ENCODE peak calls at places on chromosomes 2 and 18, in six cellular contexts. O is tibial artery, X is HFF-Myc, G is sigmoid colon, J is MCF 10A, F is choroid plexus epithelial cell. S is an unnamed sample.

GRCh38 chr2:62661263-62661635 is 44.3 kb upstream of the EHBP1 start:
- DNase-seq in O (no peak), X (no peak), G (no peak), J (no peak), F (peak), S (no peak)

GRCh38 chr2:95344656-95345055 is 47.5 kb downstream of the KCNIP3 start:
- DNase-seq in O (peak), X (no peak), G (peak), J (no peak), F (no peak), S (no peak)

GRCh38 chr18:48923746-48924580 is 26.8 kb downstream of the SMAD7 start:
- DNase-seq in O (no peak), X (no peak), G (no peak), J (no peak), F (peak), S (no peak)

GRCh38 chr18:63878982-63879381 is 8.5 kb upstream of the SERPINB2 start:
- DNase-seq in O (no peak), X (no peak), G (no peak), J (no peak), F (no peak), S (no peak)

GRCh38 chr2:223613017-223613950 is 11.1 kb upstream of the SCG2 start:
- DNase-seq in O (peak), X (peak), G (peak), J (peak), F (peak), S (peak)

GRCh38 chr2:10019174-10019971 is 24.0 kb upstream of the KLF11 start:
- DNase-seq in O (no peak), X (no peak), G (no peak), J (peak), F (no peak), S (no peak)

GRCh38 chr2:217918220-217919024 is 84.4 kb downstream of the TNS1 start:
- DNase-seq in O (peak), X (no peak), G (peak), J (no peak), F (peak), S (no peak)

GRCh38 chr18:44458777-44459176 is 221.9 kb upstream of the SETBP1 start:
- DNase-seq in O (no peak), X (peak), G (no peak), J (peak), F (peak), S (no peak)

GRCh38 chr2:81078102-81078501 is 773.5 kb upstream of the LRRTM1 start:
- DNase-seq in O (no peak), X (no peak), G (no peak), J (no peak), F (no peak), S (no peak)

GRCh38 chr2:215507126-215507525 is 71.3 kb upstream of the FN1 start:
- DNase-seq in O (no peak), X (no peak), G (no peak), J (no peak), F (no peak), S (no peak)

GRCh38 chr2:54546925-54547324 is 90.8 kb downstream of the SPTBN1 start:
- DNase-seq in O (no peak), X (no peak), G (no peak), J (no peak), F (no peak), S (no peak)

GRCh38 chr2:189300917-189301316 is 121.4 kb upstream of the COL5A2 start:
- DNase-seq in O (no peak), X (no peak), G (no peak), J (no peak), F (no peak), S (no peak)

GRCh38 chr2:241134711-241135110 is 14.6 kb downstream of the PASK start:
- DNase-seq in O (no peak), X (no peak), G (peak), J (no peak), F (no peak), S (no peak)

GRCh38 chr2:20422679-20423271 is 24.1 kb upstream of the RHOB start:
- DNase-seq in O (no peak), X (no peak), G (peak), J (peak), F (peak), S (no peak)
- TF ChIP-seq CTCF in O (no peak), X (peak), G (no peak), J (peak), F (peak), S (no peak)

GRCh38 chr2:107380912-107381311 is 445.8 kb upstream of the RGPD4 start:
- DNase-seq in O (no peak), X (no peak), G (no peak), J (no peak), F (no peak), S (no peak)
- TF ChIP-seq CTCF in O (no peak), X (no peak), G (no peak), J (no peak), F (no peak), S (no peak)

GRCh38 chr2:85131116-85131515 is 2.1 kb upstream of the TCF7L1 start:
- DNase-seq in O (no peak), X (no peak), G (no peak), J (peak), F (peak), S (no peak)
- TF ChIP-seq CTCF in O (peak), X (peak), G (peak), J (no peak), F (peak), S (peak)

DNA sequence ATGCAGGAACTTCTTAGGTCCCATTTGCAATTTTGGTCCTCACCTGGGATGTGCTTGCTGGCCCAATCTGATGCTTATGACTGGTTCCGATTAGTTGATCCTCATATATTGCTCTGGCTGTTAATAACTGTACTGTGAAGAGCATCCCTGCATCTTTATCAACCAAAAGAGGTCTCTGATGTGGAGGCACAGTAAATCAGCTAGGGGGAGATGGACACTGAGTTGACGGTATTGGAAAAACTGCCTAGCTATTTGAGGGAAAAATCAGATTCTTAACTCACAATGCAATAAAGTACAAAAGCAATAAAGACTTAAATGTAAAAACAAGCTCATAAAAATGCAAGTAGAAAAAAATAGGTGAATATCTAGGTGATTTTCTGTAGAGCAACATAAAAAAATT is 188.0 kb upstream of the TCF4 start:
- DNase-seq in O (no peak), X (no peak), G (no peak), J (no peak), F (no peak), S (no peak)
- TF ChIP-seq CTCF in O (no peak), X (no peak), G (no peak), J (no peak), F (peak), S (no peak)

GRCh38 chr18:59725177-59725576 is 28.0 kb upstream of the CCBE1 start:
- DNase-seq in O (no peak), X (no peak), G (no peak), J (no peak), F (peak), S (no peak)

GRCh38 chr18:59733411-59733810 is 36.2 kb upstream of the CCBE1 start:
- DNase-seq in O (no peak), X (no peak), G (no peak), J (no peak), F (no peak), S (no peak)

GRCh38 chr18:59730896-59731295 is 33.7 kb upstream of the CCBE1 start:
- DNase-seq in O (no peak), X (no peak), G (no peak), J (no peak), F (no peak), S (no peak)

GRCh38 chr18:59735269-59735860 is 38.1 kb upstream of the CCBE1 start:
- DNase-seq in O (no peak), X (no peak), G (no peak), J (no peak), F (no peak), S (no peak)

DNA sequence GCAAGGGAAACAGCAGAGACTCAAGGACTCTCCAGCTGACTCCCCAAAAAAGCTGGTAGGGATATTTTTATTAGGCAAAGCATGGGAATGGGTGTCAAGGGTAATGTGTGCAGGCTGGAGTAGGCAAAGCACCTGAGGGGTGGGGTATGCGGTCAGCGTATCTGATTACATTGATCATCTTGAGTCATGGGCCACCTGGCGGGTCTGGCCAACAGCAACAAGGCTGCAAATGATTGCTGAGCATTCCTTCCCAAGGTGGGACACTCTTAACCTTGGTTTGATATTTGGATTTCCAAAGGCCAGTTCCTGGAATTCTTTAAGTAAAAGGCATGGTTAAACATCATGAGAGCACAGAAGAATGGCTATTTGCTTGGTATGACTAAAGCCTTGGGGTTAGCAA is 32.6 kb upstream of the CCBE1 start:
- DNase-seq in O (no peak), X (no peak), G (no peak), J (peak), F (no peak), S (no peak)
- TF ChIP-seq CTCF in O (no peak), X (no peak), G (no peak), J (no peak), F (no peak), S (no peak)

DNA sequence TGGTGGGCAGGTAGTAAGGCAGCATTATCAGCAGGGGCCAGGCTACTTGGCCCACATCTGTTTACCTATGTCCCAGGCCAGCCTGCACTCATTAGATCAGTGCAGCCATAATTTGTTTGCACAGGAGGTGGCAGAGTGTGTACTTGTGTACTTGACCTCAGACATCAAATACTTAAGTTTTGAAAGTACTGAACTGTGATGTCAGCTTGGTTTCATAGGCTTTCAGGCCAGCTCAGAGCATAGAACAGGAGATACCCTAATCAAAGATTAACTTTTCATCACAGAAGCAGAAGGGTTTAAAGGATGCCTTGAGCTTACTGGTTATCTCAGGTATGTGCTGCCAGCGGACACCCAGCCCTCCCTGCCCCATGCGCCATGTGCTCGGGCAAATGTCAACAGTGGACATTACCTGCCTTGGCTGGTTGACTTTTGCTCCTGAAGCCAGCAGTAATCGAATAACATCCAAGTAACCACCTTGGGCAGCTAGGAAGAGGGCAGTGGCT is 33.2 kb downstream of the ANKRD29 start:
- DNase-seq in O (no peak), X (no peak), G (no peak), J (no peak), F (no peak), S (no peak)
- TF ChIP-seq CTCF in O (no peak), X (no peak), G (no peak), J (no peak), F (no peak), S (no peak)

DNA sequence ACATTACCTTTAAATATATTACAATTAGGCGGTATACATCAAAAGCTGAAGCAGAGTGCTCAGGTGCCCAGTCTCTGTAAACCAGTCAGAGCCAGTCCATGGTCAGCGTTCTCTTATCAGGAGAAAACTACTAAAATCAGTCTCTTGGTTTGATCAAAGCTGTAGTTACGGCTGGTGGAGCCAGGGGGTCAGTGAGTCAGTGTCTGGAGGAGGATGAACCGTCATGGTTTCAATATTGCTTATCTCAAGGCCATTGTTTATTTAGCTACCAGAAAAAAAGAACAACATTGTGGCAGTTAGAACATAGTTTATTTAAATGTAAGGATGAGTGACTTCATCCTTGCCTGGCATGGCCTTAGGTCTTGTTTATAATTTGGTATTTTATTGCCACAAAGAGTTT is 71.3 kb upstream of the NYAP2 start:
- DNase-seq in O (no peak), X (no peak), G (no peak), J (peak), F (peak), S (no peak)
- TF ChIP-seq CTCF in O (no peak), X (no peak), G (no peak), J (no peak), F (peak), S (no peak)

GRCh38 chr2:231480781-231481180 is 16.5 kb upstream of the NCL start:
- DNase-seq in O (no peak), X (no peak), G (no peak), J (no peak), F (no peak), S (no peak)

GRCh38 chr2:231483398-231484329 is 19.4 kb upstream of the NCL start:
- DNase-seq in O (no peak), X (no peak), G (peak), J (no peak), F (peak), S (no peak)

GRCh38 chr2:231479455-231479854 is 15.2 kb upstream of the NCL start:
- DNase-seq in O (no peak), X (no peak), G (no peak), J (no peak), F (no peak), S (no peak)

GRCh38 chr2:231487197-231487596 is 22.9 kb upstream of the NCL start:
- DNase-seq in O (no peak), X (no peak), G (peak), J (no peak), F (no peak), S (no peak)

DNA sequence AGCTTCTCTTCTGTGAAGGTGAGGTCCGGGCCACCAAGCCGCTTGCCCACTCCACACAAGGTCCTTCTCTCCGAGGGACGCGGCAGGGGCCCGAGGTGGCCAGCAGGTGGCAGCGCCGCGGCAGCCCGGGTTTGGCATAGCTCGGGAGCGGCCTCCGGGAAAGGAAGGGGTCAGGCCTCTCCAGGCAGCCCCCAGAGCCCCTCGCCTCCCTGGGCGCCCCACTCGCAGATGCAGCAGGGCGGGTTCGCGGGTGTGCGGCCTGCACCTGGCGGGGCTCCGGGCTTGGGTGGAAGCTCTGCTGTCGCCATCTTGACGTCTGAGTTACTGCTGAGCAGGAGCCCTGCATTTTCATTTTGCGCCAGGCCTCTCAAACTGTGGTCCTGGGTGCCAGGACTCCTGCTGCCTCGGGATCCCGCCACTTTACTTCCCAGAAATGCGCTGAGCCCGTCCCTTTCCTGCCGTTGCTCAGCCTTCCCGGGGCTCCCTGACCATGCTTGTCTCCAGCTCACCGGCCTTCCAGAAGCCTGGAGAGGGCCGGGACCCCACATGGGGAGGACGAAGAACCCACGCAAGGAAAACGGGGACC is 18.6 kb upstream of the NCL start:
- DNase-seq in O (peak), X (no peak), G (peak), J (peak), F (peak), S (peak)
- TF ChIP-seq CTCF in O (peak), X (peak), G (peak), J (peak), F (peak), S (peak)

GRCh38 chr2:104545055-104545454 is 308.9 kb upstream of the POU3F3 start:
- DNase-seq in O (no peak), X (no peak), G (no peak), J (no peak), F (no peak), S (no peak)
- TF ChIP-seq CTCF in O (no peak), X (no peak), G (no peak), J (no peak), F (no peak), S (no peak)